ENCODE peak calls at places on chromosome 15, in five cellular contexts. G, S, Y, B and T are unnamed samples. For H3K4me1, the result is how much of the 10 kb centered on the place peaks cover.

GRCh38 chr15:69612112-69612511 is 159.5 kb downstream of the RPLP1 start:
- DNase-seq in G (no peak), S (no peak), Y (no peak), B (no peak), T (no peak)

GRCh38 chr15:77224352-77224751 is 153.4 kb upstream of the TSPAN3 start:
- DNase-seq in G (no peak), S (no peak), Y (no peak), B (no peak), T (no peak)

GRCh38 chr15:90592144-90592887 is 62.6 kb downstream of the CRTC3 start:
- DNase-seq in G (no peak), S (no peak), Y (no peak), B (no peak), T (no peak)

GRCh38 chr15:70382009-70382749 is 284.5 kb upstream of the TLE3 start:
- DNase-seq in G (no peak), S (no peak), Y (no peak), B (no peak), T (no peak)

GRCh38 chr15:65008989-65009388 is 19.3 kb upstream of the SPG21 start:
- DNase-seq in G (no peak), S (no peak), Y (no peak), B (no peak), T (no peak)

GRCh38 chr15:81297580-81298575 is 26.1 kb downstream of the STARD5 start:
- DNase-seq in G (no peak), S (no peak), Y (peak), B (no peak), T (no peak)

GRCh38 chr15:70802629-70803028 is 39.3 kb upstream of the UACA start:
- DNase-seq in G (no peak), S (no peak), Y (no peak), B (no peak), T (no peak)

GRCh38 chr15:60118146-60118545 is 114.0 kb downstream of the FOXB1 start:
- DNase-seq in G (no peak), S (no peak), Y (no peak), B (no peak), T (no peak)

GRCh38 chr15:50148362-50148963 is 29.4 kb upstream of the ATP8B4 start:
- DNase-seq in G (no peak), S (peak), Y (no peak), B (no peak), T (no peak)

GRCh38 chr15:79897380-79897678 is 515 bp upstream of the MTHFS start:
- DNase-seq in G (no peak), S (no peak), Y (no peak), B (no peak), T (peak)

GRCh38 chr15:33565099-33565498 is 254.3 kb downstream of the RYR3 start:
- DNase-seq in G (no peak), S (no peak), Y (no peak), B (no peak), T (no peak)

GRCh38 chr15:38038659-38039442 is 104.4 kb downstream of the TMCO5A start:
- DNase-seq in G (no peak), S (no peak), Y (no peak), B (no peak), T (no peak)
- H3K4me1 ChIP-seq in G (under half), S (under half), Y (under half), B (under half), T (under half)

GRCh38 chr15:100898661-100899462 is 19.2 kb downstream of the ALDH1A3 start:
- DNase-seq in G (no peak), S (no peak), Y (no peak), B (no peak), T (no peak)
- TF ChIP-seq POLR2A in G (no peak), S (no peak), Y (no peak), B (no peak), T (no peak)

GRCh38 chr15:39584266-39584659 is 3.4 kb downstream of the THBS1 start:
- DNase-seq in G (no peak), S (no peak), Y (no peak), B (no peak), T (no peak)

GRCh38 chr15:39586387-39587171 is 5.7 kb downstream of the THBS1 start:
- DNase-seq in G (no peak), S (no peak), Y (no peak), B (no peak), T (peak)

GRCh38 chr15:39584662-39585393 is 3.9 kb downstream of the THBS1 start:
- DNase-seq in G (no peak), S (no peak), Y (no peak), B (no peak), T (no peak)

GRCh38 chr15:39585871-39586301 is 5.0 kb downstream of the THBS1 start:
- DNase-seq in G (no peak), S (no peak), Y (no peak), B (no peak), T (no peak)

GRCh38 chr15:39585394-39585841 is 4.5 kb downstream of the THBS1 start:
- DNase-seq in G (no peak), S (no peak), Y (no peak), B (no peak), T (no peak)
- H3K4me3 ChIP-seq in G (no peak), S (no peak), Y (no peak), B (peak), T (peak)

DNA sequence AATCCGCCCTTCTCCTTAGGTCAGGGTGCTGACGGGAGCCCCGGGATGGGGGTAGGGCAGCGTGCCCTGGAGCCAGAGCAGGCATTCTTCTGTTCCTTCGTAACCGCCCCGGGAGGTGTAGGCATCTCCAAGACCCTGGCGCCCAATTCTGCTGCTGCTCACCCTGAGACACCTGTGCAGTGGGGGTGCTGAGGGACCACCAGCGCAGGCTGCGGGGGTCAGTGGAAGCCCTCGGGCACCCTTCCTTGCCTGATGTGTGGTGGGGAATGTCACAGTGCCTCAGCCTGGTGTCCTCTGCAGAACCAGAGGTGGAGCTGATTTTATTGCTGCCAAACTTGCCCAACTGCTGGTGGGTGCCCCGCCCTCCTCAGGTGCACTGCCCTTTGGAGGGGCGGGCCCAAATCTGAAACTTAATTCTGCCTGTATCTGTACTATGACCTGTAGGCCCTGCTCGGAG is 7.3 kb downstream of the CSK start:
- DNase-seq in G (no peak), S (no peak), Y (peak), B (no peak), T (no peak)
- H3K4me1 ChIP-seq in G (half or more), S (under half), Y (half or more), B (under half), T (half or more)

DNA sequence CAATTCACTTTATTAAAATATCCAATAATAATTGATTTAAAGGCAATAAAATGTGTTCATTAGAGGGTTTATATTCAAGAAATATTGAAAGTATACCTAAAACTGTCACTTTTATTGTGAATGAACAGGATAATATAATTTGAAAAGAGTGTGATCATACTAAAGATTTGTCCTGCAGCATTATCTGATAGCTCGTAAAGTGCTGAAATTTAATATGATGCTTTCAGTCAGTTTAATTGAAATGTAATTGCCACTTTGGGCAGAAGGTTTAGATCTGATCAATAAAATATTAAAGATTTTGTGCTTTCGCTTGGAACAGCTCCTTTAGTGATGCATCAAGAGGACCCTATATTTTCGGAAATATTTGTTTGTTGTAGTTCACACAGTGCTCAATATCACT is 129.5 kb upstream of the MEIS2 start:
- DNase-seq in G (no peak), S (no peak), Y (no peak), B (no peak), T (no peak)
- TF ChIP-seq POLR2A in G (no peak), S (no peak), Y (no peak), B (no peak), T (no peak)

GRCh38 chr15:75451674-75452363 is at the start of gene SIN3A:
- DNase-seq in G (peak), S (peak), Y (peak), B (peak), T (peak)

GRCh38 chr15:75452968-75453702 is 1.6 kb upstream of the SIN3A start:
- DNase-seq in G (peak), S (peak), Y (peak), B (peak), T (peak)

GRCh38 chr15:75453703-75454470 is 2.4 kb upstream of the SIN3A start:
- DNase-seq in G (peak), S (peak), Y (peak), B (peak), T (peak)

GRCh38 chr15:75451202-75451673 is 252 bp downstream of the SIN3A start:
- DNase-seq in G (no peak), S (no peak), Y (peak), B (no peak), T (no peak)

GRCh38 chr15:75452364-75452967 is 976 bp upstream of the SIN3A start:
- DNase-seq in G (peak), S (peak), Y (peak), B (peak), T (peak)
- H3K4me3 ChIP-seq in G (peak), S (no peak), Y (peak), B (peak), T (peak)